ENCODE peak calls at places on chromosomes 13 and 19, in seven cellular contexts. R is GM20000, V is omental fat pad, M is heart right ventricle, H is psoas muscle, W is H1, Z is A549. T is an unnamed sample.

GRCh38 chr19:40533508-40533907 is 43.2 kb upstream of the SHKBP1 start:
- DNase-seq in R (no peak), V (no peak), M (no peak), H (no peak), W (no peak), Z (peak), T (no peak)

GRCh38 chr13:34913040-34913439 is 29.0 kb upstream of the NBEA start:
- DNase-seq in R (no peak), V (no peak), M (peak), H (no peak), W (peak), Z (no peak), T (peak)

GRCh38 chr13:29817604-29818378 is 32.6 kb downstream of the UBL3 start:
- DNase-seq in R (peak), V (no peak), M (no peak), H (no peak), W (no peak), Z (no peak), T (no peak)

GRCh38 chr13:26476111-26476743 is 81.3 kb upstream of the WASF3 start:
- DNase-seq in R (no peak), V (no peak), M (peak), H (peak), W (peak), Z (no peak), T (peak)

GRCh38 chr13:100534147-100534818 is 54.3 kb downstream of the GGACT start:
- DNase-seq in R (no peak), V (no peak), M (no peak), H (no peak), W (no peak), Z (no peak), T (no peak)

GRCh38 chr13:102227696-102228095 is 174.2 kb downstream of the FGF14 start:
- DNase-seq in R (no peak), V (no peak), M (no peak), H (no peak), W (no peak), Z (no peak), T (no peak)

GRCh38 chr13:98174321-98174720 is 2.7 kb downstream of the RNF113B start:
- DNase-seq in R (no peak), V (no peak), M (no peak), H (no peak), W (no peak), Z (no peak), T (no peak)

GRCh38 chr19:13996928-13997636 is 9.0 kb downstream of the RFX1 start:
- DNase-seq in R (peak), V (no peak), M (no peak), H (peak), W (no peak), Z (no peak), T (no peak)

GRCh38 chr13:112756081-112756480 is 66.2 kb downstream of the ATP11A start:
- DNase-seq in R (no peak), V (no peak), M (no peak), H (no peak), W (no peak), Z (no peak), T (no peak)

GRCh38 chr19:6717036-6717435 is 3.4 kb downstream of the C3 start:
- DNase-seq in R (no peak), V (no peak), M (no peak), H (no peak), W (no peak), Z (no peak), T (no peak)

GRCh38 chr19:48342841-48343540 is 17.6 kb downstream of the EMP3 start:
- DNase-seq in R (no peak), V (no peak), M (no peak), H (no peak), W (no peak), Z (peak), T (no peak)

GRCh38 chr19:2503521-2504109 is 27.7 kb downstream of the GADD45B start:
- DNase-seq in R (no peak), V (no peak), M (no peak), H (no peak), W (no peak), Z (no peak), T (no peak)

GRCh38 chr19:43776285-43776684 is 4.5 kb downstream of the KCNN4 start:
- DNase-seq in R (peak), V (no peak), M (no peak), H (no peak), W (no peak), Z (no peak), T (no peak)

GRCh38 chr19:43777163-43777700 is 3.5 kb downstream of the KCNN4 start:
- DNase-seq in R (peak), V (no peak), M (no peak), H (no peak), W (no peak), Z (peak), T (no peak)

GRCh38 chr19:43775299-43775890 is 5.4 kb downstream of the KCNN4 start:
- DNase-seq in R (no peak), V (no peak), M (no peak), H (no peak), W (no peak), Z (no peak), T (no peak)

GRCh38 chr19:43773725-43774102 is 7.1 kb downstream of the KCNN4 start:
- DNase-seq in R (no peak), V (no peak), M (no peak), H (no peak), W (no peak), Z (no peak), T (no peak)

GRCh38 chr19:43774103-43774939 is 6.5 kb downstream of the KCNN4 start:
- DNase-seq in R (no peak), V (no peak), M (peak), H (peak), W (no peak), Z (no peak), T (peak)
- TF ChIP-seq CTCF in R (no peak), V (no peak), M (peak), H (peak), W (peak), Z (no peak), T (peak)

GRCh38 chr13:23348270-23349126 is 85.0 kb downstream of the SACS start:
- DNase-seq in R (no peak), V (no peak), M (no peak), H (no peak), W (no peak), Z (no peak), T (no peak)
- TF ChIP-seq CTCF in R (no peak), V (no peak), M (no peak), H (no peak), W (no peak), Z (no peak), T (no peak)

DNA sequence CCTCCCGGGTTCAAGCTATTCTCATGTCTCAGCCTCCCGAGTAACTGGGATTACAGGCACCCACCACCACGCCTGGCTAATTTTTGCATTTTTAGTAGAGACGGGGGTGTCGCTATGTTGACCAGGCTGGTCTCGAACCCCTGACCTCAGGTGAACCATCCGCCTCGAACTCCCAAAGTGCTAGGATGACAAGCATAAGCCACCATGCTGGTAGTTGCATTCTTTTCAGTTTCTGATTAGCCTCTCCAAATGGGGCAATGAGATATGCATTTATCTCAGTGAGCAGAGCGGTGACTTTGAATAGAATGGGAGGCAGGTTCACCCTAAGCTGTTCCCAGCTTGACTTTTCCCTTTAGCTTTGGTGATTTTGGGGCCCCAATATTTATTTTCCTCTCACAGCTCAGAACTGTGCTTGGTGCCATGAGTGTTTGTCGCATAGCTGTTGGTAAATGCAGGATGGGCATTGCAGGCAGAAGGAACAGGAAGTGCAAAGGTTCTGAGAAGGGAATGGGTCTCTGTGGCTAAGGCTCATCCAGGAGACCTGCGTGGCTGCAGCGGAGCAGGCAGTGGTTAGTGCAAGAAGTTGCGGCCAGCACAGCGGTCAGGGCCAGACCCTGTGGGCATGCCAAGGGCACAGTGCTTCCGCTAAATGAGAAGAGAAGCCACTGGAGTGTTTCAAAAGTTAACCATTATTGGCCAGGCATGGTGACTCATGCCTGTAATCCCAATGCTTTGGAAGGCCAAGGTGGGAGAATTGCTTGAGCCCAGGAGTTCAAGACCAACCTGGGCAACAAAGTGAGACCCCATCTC is 20.7 kb downstream of the LYPD3 start:
- DNase-seq in R (no peak), V (no peak), M (no peak), H (no peak), W (no peak), Z (no peak), T (no peak)
- TF ChIP-seq CTCF in R (no peak), V (no peak), M (no peak), H (no peak), W (no peak), Z (no peak), T (no peak)

GRCh38 chr19:50478901-50479715 is 2.5 kb upstream of the GARIN5A start:
- DNase-seq in R (no peak), V (no peak), M (no peak), H (no peak), W (no peak), Z (peak), T (no peak)
- TF ChIP-seq CTCF in R (peak), V (no peak), M (peak), H (peak), W (peak), Z (peak), T (peak)